ENCODE peak calls at places on chromosomes 7 and 10, in six cellular contexts. L, F, S, G, O and N are unnamed samples.

GRCh38 chr10:24205846-24206245 is 3.1 kb upstream of the KIAA1217 start:
- DNase-seq in L (no peak), F (no peak), S (no peak), G (no peak), O (no peak), N (no peak)

GRCh38 chr10:17649836-17650235 is 5.9 kb downstream of the STAM start:
- DNase-seq in L (no peak), F (no peak), S (peak; percentile 20), G (no peak), O (no peak), N (no peak)

GRCh38 chr10:54372164-54372563 is 428.9 kb downstream of the PCDH15 start:
- DNase-seq in L (no peak), F (no peak), S (no peak), G (no peak), O (no peak), N (no peak)

GRCh38 chr10:5094265-5095205 is at the start of gene AKR1C3:
- DNase-seq in L (no peak), F (no peak), S (peak; percentile 80), G (no peak), O (peak; percentile 76), N (peak; percentile 35)

GRCh38 chr10:118982366-118982765 is 47.1 kb upstream of the NANOS1 start:
- DNase-seq in L (no peak), F (no peak), S (no peak), G (no peak), O (no peak), N (no peak)

GRCh38 chr7:28103984-28104628 is 76.5 kb downstream of the JAZF1 start:
- DNase-seq in L (no peak), F (no peak), S (peak; percentile 19), G (no peak), O (no peak), N (no peak)

GRCh38 chr7:122316467-122317394 is 12.2 kb upstream of the FEZF1 start:
- DNase-seq in L (no peak), F (no peak), S (no peak), G (no peak), O (no peak), N (no peak)

GRCh38 chr7:122136033-122136432 is 8.0 kb downstream of the AASS start:
- DNase-seq in L (no peak), F (no peak), S (no peak), G (no peak), O (no peak), N (no peak)

GRCh38 chr10:7233259-7233991 is 177.4 kb downstream of the SFMBT2 start:
- DNase-seq in L (no peak), F (peak; percentile 33), S (peak; percentile 14), G (no peak), O (no peak), N (peak; percentile 19)

GRCh38 chr7:140316165-140316661 is 82.1 kb downstream of the SLC37A3 start:
- DNase-seq in L (peak; percentile 96), F (peak; percentile 78), S (peak; percentile 96), G (no peak), O (peak; percentile 87), N (no peak)

GRCh38 chr7:88147341-88147740 is 72.5 kb downstream of the SRI start:
- DNase-seq in L (no peak), F (no peak), S (no peak), G (no peak), O (no peak), N (no peak)

GRCh38 chr7:103735377-103735776 is 254.1 kb downstream of the RELN start:
- DNase-seq in L (no peak), F (no peak), S (peak; percentile 82), G (no peak), O (no peak), N (no peak)

GRCh38 chr7:9752033-9752432 is 1221.6 kb upstream of the PHF14 start:
- DNase-seq in L (no peak), F (no peak), S (no peak), G (no peak), O (no peak), N (no peak)

GRCh38 chr10:71583076-71583475 is 136.5 kb downstream of the C10orf105 start:
- DNase-seq in L (no peak), F (no peak), S (no peak), G (no peak), O (no peak), N (no peak)

GRCh38 chr7:147412109-147412508 is 1178.5 kb upstream of the C7orf33 start:
- DNase-seq in L (no peak), F (no peak), S (no peak), G (no peak), O (no peak), N (no peak)

GRCh38 chr7:21352540-21353387 is 75.1 kb upstream of the SP4 start:
- DNase-seq in L (no peak), F (no peak), S (no peak), G (no peak), O (no peak), N (peak; percentile 53)

GRCh38 chr10:21929070-21929469 is 74.5 kb downstream of the DNAJC1 start:
- DNase-seq in L (no peak), F (no peak), S (peak; percentile 78), G (no peak), O (no peak), N (no peak)

GRCh38 chr10:49750546-49750945 is 11.6 kb downstream of the OGDHL start:
- DNase-seq in L (no peak), F (no peak), S (no peak), G (no peak), O (no peak), N (no peak)

GRCh38 chr10:72564596-72564995 is 61.3 kb downstream of the MICU1 start:
- DNase-seq in L (no peak), F (no peak), S (peak; percentile 3), G (no peak), O (no peak), N (no peak)

GRCh38 chr10:126616737-126617136 is 53.8 kb downstream of the C10orf90 start:
- DNase-seq in L (no peak), F (no peak), S (no peak), G (no peak), O (no peak), N (no peak)